ENCODE peak calls at places on chromosomes 12 and 14, in seven cellular contexts. U is CD8-positive, alpha-beta T cell; A is H9; Z is fibroblast of lung; D is upper lobe of right lung; Y is caudate nucleus; M is neuronal stem cell. N is an unnamed sample.

GRCh38 chr12:94660436-94660835 is 10.1 kb upstream of the TMCC3 start:
- DNase-seq in U (no peak), A (no peak), Z (no peak), D (no peak), Y (no peak), M (no peak), N (peak)

GRCh38 chr12:728781-729180 is 23.6 kb upstream of the WNK1 start:
- DNase-seq in U (peak), A (no peak), Z (no peak), D (no peak), Y (no peak), M (no peak), N (no peak)

GRCh38 chr12:53828598-53828997 is 76.8 kb upstream of the CISTR start:
- DNase-seq in U (no peak), A (no peak), Z (no peak), D (no peak), Y (no peak), M (no peak), N (no peak)

GRCh38 chr12:32533971-32534590 is 134.7 kb downstream of the FGD4 start:
- DNase-seq in U (no peak), A (peak), Z (peak), D (no peak), Y (no peak), M (no peak), N (peak)

GRCh38 chr12:42701079-42701478 is 111.5 kb upstream of the PRICKLE1 start:
- DNase-seq in U (no peak), A (no peak), Z (no peak), D (no peak), Y (no peak), M (no peak), N (no peak)

GRCh38 chr14:65006251-65006721 is 19.6 kb downstream of the FNTB start:
- DNase-seq in U (no peak), A (no peak), Z (no peak), D (no peak), Y (no peak), M (no peak), N (no peak)

GRCh38 chr14:35879654-35880249 is 53.6 kb downstream of the BRMS1L start:
- DNase-seq in U (no peak), A (no peak), Z (peak), D (no peak), Y (no peak), M (no peak), N (no peak)

GRCh38 chr12:111396726-111397445 is 8.8 kb upstream of the SH2B3 start:
- DNase-seq in U (peak), A (peak), Z (peak), D (peak), Y (peak), M (peak), N (peak)

GRCh38 chr14:100532916-100533630 is 54.1 kb downstream of the BEGAIN start:
- DNase-seq in U (no peak), A (no peak), Z (peak), D (peak), Y (no peak), M (no peak), N (no peak)

GRCh38 chr12:59142175-59142574 is 221.9 kb upstream of the LRIG3 start:
- DNase-seq in U (no peak), A (no peak), Z (no peak), D (no peak), Y (no peak), M (no peak), N (no peak)

GRCh38 chr12:106112094-106112822 is 26.5 kb downstream of the NUAK1 start:
- DNase-seq in U (no peak), A (peak), Z (no peak), D (no peak), Y (no peak), M (no peak), N (no peak)

GRCh38 chr12:53046655-53047220 is 3.1 kb upstream of the TNS2 start:
- DNase-seq in U (no peak), A (peak), Z (peak), D (peak), Y (no peak), M (peak), N (no peak)

GRCh38 chr12:73383584-73384229 is 1111.5 kb downstream of the TRHDE start:
- DNase-seq in U (no peak), A (no peak), Z (no peak), D (no peak), Y (no peak), M (no peak), N (peak)

GRCh38 chr12:29316772-29317171 is 64.2 kb downstream of the ERGIC2 start:
- DNase-seq in U (no peak), A (peak), Z (no peak), D (no peak), Y (no peak), M (no peak), N (peak)

GRCh38 chr12:69511870-69512269 is 41.7 kb downstream of the FRS2 start:
- DNase-seq in U (no peak), A (no peak), Z (no peak), D (no peak), Y (no peak), M (no peak), N (no peak)

GRCh38 chr12:55908726-55909512 is 18.8 kb downstream of the PYM1 start:
- DNase-seq in U (no peak), A (no peak), Z (no peak), D (no peak), Y (no peak), M (no peak), N (no peak)

GRCh38 chr12:120944645-120945217 is 33.6 kb upstream of the HNF1A start:
- DNase-seq in U (peak), A (peak), Z (peak), D (peak), Y (no peak), M (peak), N (no peak)

GRCh38 chr14:40983604-40984003 is 623.1 kb upstream of the LRFN5 start:
- DNase-seq in U (no peak), A (no peak), Z (peak), D (no peak), Y (no peak), M (no peak), N (no peak)

GRCh38 chr14:105014631-105015030 is 6.3 kb downstream of the CDCA4 start:
- DNase-seq in U (no peak), A (no peak), Z (no peak), D (no peak), Y (no peak), M (no peak), N (no peak)

GRCh38 chr14:81247271-81247766 is 26.6 kb upstream of the GTF2A1 start:
- DNase-seq in U (no peak), A (no peak), Z (no peak), D (no peak), Y (no peak), M (no peak), N (peak)

GRCh38 chr14:80239631-80240030 is 28.3 kb upstream of the DIO2 start:
- DNase-seq in U (no peak), A (no peak), Z (no peak), D (no peak), Y (no peak), M (no peak), N (no peak)

GRCh38 chr12:130280226-130280625 is 57.5 kb upstream of the PIWIL1 start:
- DNase-seq in U (no peak), A (no peak), Z (no peak), D (no peak), Y (no peak), M (no peak), N (no peak)

GRCh38 chr12:56336361-56337167 is 2.1 kb upstream of the IL23A start:
- DNase-seq in U (no peak), A (no peak), Z (no peak), D (no peak), Y (no peak), M (no peak), N (no peak)

DNA sequence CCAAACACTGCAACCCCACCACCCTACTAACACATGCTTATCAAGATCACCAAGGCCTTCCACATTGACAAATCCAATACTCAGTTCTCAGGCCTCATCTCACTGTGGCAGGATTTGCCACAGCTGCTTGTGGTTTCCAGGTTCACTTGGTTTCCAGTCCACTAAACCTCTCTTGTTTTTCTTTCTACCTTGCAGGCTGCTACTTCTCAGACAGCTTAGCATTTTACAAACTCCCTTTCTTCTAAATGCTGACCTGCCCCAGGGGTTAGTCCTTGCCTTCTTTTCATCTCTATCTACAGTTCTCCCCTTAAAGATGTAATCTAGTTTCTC is 84.1 kb downstream of the BCAT1 start:
- DNase-seq in U (no peak), A (no peak), Z (no peak), D (no peak), Y (no peak), M (no peak), N (no peak)
- H3K27ac ChIP-seq in U (no peak), A (no peak), Z (no peak), D (no peak), Y (no peak), M (peak), N (no peak)

GRCh38 chr14:93775158-93775557 is 13.1 kb downstream of the PRIMA1 start:
- DNase-seq in U (no peak), A (no peak), Z (no peak), D (no peak), Y (no peak), M (no peak), N (no peak)

GRCh38 chr14:93775744-93776143 is 12.5 kb downstream of the PRIMA1 start:
- DNase-seq in U (no peak), A (no peak), Z (no peak), D (no peak), Y (no peak), M (no peak), N (no peak)

DNA sequence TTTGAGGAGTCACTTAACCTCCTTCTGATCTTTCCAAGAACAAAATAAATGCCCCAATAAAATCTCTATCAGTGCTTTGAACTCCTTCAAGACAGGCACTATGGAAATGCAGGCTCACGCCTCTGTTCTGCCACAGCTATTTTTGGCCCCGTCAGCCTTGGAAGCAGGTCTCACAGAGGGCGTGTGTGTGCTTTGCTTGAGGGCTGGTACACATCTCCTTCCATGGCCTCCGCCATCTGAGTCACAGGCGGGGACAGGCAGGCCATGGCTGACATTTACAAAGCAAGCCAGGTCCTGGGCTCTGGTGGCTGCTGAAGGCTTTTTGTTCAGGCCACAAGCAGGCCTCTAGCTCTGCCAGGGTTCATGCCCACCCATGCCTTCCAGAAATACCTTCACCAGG is 16.0 kb downstream of the PRIMA1 start:
- DNase-seq in U (no peak), A (no peak), Z (no peak), D (no peak), Y (no peak), M (no peak), N (no peak)
- H3K27ac ChIP-seq in U (no peak), A (no peak), Z (no peak), D (no peak), Y (peak), M (no peak), N (no peak)

GRCh38 chr12:6630696-6631095 is 5.1 kb downstream of the LPAR5 start:
- DNase-seq in U (no peak), A (no peak), Z (no peak), D (no peak), Y (no peak), M (no peak), N (no peak)
- H3K27ac ChIP-seq in U (peak), A (no peak), Z (no peak), D (no peak), Y (peak), M (no peak), N (no peak)

DNA sequence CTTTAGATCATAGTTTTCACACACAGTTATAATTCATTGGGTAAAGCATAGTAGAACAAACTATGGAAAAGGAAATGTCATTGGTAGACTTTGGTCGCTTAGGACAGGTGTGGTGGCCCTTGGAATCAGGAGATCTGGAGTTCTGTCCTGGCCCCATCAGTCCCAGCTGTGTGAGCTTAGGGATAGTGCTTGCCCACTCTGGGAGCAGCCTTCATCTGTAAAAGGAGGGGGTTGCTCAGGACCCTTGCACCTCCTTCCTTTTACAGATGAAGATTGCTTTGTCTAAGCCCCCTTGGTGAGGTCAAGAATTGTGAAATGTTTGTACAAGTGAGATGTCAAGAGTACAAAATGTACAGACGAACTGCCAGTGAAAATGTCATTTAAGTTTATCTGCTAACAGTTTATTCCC is 93.2 kb downstream of the BORCS5 start:
- DNase-seq in U (no peak), A (no peak), Z (no peak), D (no peak), Y (no peak), M (no peak), N (no peak)
- H3K27ac ChIP-seq in U (no peak), A (no peak), Z (no peak), D (peak), Y (no peak), M (no peak), N (peak)

GRCh38 chr12:4117386-4118016 is 156.1 kb upstream of the CCND2 start:
- DNase-seq in U (no peak), A (peak), Z (no peak), D (no peak), Y (no peak), M (no peak), N (no peak)
- H3K27ac ChIP-seq in U (no peak), A (no peak), Z (no peak), D (no peak), Y (no peak), M (no peak), N (no peak)

DNA sequence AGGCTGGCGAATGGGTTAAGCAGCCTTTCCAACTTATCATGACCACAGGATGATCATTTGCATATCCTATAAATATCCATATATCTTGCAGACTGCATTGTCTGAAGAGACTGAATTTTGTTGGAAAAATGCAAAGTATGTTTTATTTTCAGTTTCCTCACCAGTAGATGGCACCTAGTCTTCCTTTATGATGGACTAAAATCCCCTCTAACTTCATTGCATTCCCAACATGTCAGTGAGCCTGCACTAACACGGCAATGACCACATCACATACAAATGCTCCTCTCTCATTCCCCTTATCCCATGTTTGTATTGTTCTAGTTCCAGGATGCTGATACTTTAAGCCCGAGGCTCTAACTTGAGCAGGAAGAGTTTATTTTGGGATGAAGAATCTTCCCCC is 24.7 kb upstream of the MYBPC1 start:
- DNase-seq in U (no peak), A (no peak), Z (peak), D (no peak), Y (no peak), M (no peak), N (no peak)
- H3K27ac ChIP-seq in U (no peak), A (no peak), Z (no peak), D (no peak), Y (no peak), M (no peak), N (no peak)

N was measured in epithelial cell of prostate.